ENCODE peak calls at places on chromosome 5, in seven cellular contexts. B is progenitor cell of endocrine pancreas, U is psoas muscle, K is A673, D is RWPE1, V is cardiac muscle cell, O is GM13976. M is an unnamed sample.

GRCh38 chr5:134506054-134507039 is 19.1 kb upstream of the JADE2 start:
- DNase-seq in B (peak), U (peak), K (no peak), D (peak), V (peak), O (no peak), M (no peak)

GRCh38 chr5:166722939-166723338 is 1568.5 kb upstream of the WWC1 start:
- DNase-seq in B (no peak), U (no peak), K (peak), D (peak), V (no peak), O (no peak), M (no peak)

GRCh38 chr5:160899735-160900134 is 47.7 kb upstream of the ATP10B start:
- DNase-seq in B (no peak), U (no peak), K (no peak), D (no peak), V (no peak), O (no peak), M (no peak)

GRCh38 chr5:44002381-44002901 is 386.8 kb downstream of the FGF10 start:
- DNase-seq in B (no peak), U (no peak), K (no peak), D (no peak), V (no peak), O (no peak), M (no peak)

GRCh38 chr5:78601622-78602314 is 46.8 kb downstream of the LHFPL2 start:
- DNase-seq in B (no peak), U (no peak), K (no peak), D (no peak), V (no peak), O (no peak), M (no peak)

GRCh38 chr5:139110526-139111168 is 87.5 kb downstream of the SIL1 start:
- DNase-seq in B (no peak), U (no peak), K (no peak), D (no peak), V (no peak), O (no peak), M (no peak)

GRCh38 chr5:138705567-138705966 is 47.7 kb upstream of the CTNNA1 start:
- DNase-seq in B (no peak), U (no peak), K (no peak), D (no peak), V (no peak), O (no peak), M (no peak)

GRCh38 chr5:58715997-58716656 is 133.3 kb downstream of the RAB3C start:
- DNase-seq in B (no peak), U (no peak), K (no peak), D (no peak), V (no peak), O (no peak), M (no peak)

GRCh38 chr5:54740141-54740540 is 222.6 kb downstream of the SNX18 start:
- DNase-seq in B (no peak), U (no peak), K (no peak), D (no peak), V (no peak), O (no peak), M (no peak)

GRCh38 chr5:34790087-34790486 is 48.9 kb upstream of the TTC23L start:
- DNase-seq in B (no peak), U (no peak), K (no peak), D (no peak), V (no peak), O (no peak), M (no peak)

GRCh38 chr5:138230261-138230660 is 17.1 kb upstream of the CDC23 start:
- DNase-seq in B (no peak), U (no peak), K (no peak), D (peak), V (no peak), O (no peak), M (no peak)

GRCh38 chr5:165525268-165525667 is 2019.8 kb downstream of the MAT2B start:
- DNase-seq in B (no peak), U (no peak), K (peak), D (peak), V (no peak), O (no peak), M (no peak)

GRCh38 chr5:37490931-37491330 is 111.8 kb downstream of the WDR70 start:
- DNase-seq in B (no peak), U (no peak), K (no peak), D (no peak), V (no peak), O (no peak), M (no peak)

GRCh38 chr5:42919600-42919999 is 107.9 kb upstream of the SELENOP start:
- DNase-seq in B (no peak), U (no peak), K (no peak), D (no peak), V (no peak), O (no peak), M (no peak)

GRCh38 chr5:179403426-179404147 is 58.3 kb upstream of the ADAMTS2 start:
- DNase-seq in B (no peak), U (no peak), K (no peak), D (no peak), V (no peak), O (peak), M (no peak)

GRCh38 chr5:95876782-95877181 is 54.3 kb upstream of the GLRX start:
- DNase-seq in B (no peak), U (no peak), K (no peak), D (no peak), V (no peak), O (no peak), M (no peak)

GRCh38 chr5:65862384-65862783 is 64.0 kb upstream of the ERBIN start:
- DNase-seq in B (no peak), U (no peak), K (no peak), D (no peak), V (no peak), O (no peak), M (no peak)

GRCh38 chr5:91070761-91071429 is 312.2 kb downstream of the ARRDC3 start:
- DNase-seq in B (no peak), U (no peak), K (no peak), D (no peak), V (no peak), O (no peak), M (no peak)

GRCh38 chr5:38591450-38591849 is 35.0 kb upstream of the LIFR start:
- DNase-seq in B (no peak), U (no peak), K (no peak), D (no peak), V (no peak), O (no peak), M (no peak)

GRCh38 chr5:80754900-80755299 is 100.1 kb upstream of the DHFR start:
- DNase-seq in B (no peak), U (no peak), K (no peak), D (no peak), V (no peak), O (no peak), M (no peak)

GRCh38 chr5:123436201-123436600 is 13.0 kb upstream of the CEP120 start:
- DNase-seq in B (no peak), U (no peak), K (no peak), D (no peak), V (no peak), O (no peak), M (no peak)

GRCh38 chr5:128196791-128197190 is 113.2 kb downstream of the SLC12A2 start:
- DNase-seq in B (no peak), U (no peak), K (no peak), D (no peak), V (no peak), O (no peak), M (no peak)

GRCh38 chr5:33631139-33631538 is 190.4 kb downstream of the TARS1 start:
- DNase-seq in B (no peak), U (no peak), K (no peak), D (no peak), V (no peak), O (no peak), M (no peak)

GRCh38 chr5:98930972-98931762 is 2.4 kb upstream of the CHD1 start:
- DNase-seq in B (no peak), U (no peak), K (no peak), D (no peak), V (no peak), O (no peak), M (no peak)

GRCh38 chr5:74765929-74766328 is 988 bp downstream of the GFM2 start:
- DNase-seq in B (no peak), U (no peak), K (no peak), D (no peak), V (no peak), O (no peak), M (no peak)

GRCh38 chr5:43409809-43410271 is 2.4 kb downstream of the CCL28 start:
- DNase-seq in B (no peak), U (no peak), K (no peak), D (no peak), V (no peak), O (no peak), M (no peak)

GRCh38 chr5:113281194-113281593 is 153.6 kb downstream of the TSSK1B start:
- DNase-seq in B (no peak), U (no peak), K (no peak), D (no peak), V (no peak), O (no peak), M (no peak)

GRCh38 chr5:155998258-155998657 is 328.7 kb upstream of the SGCD start:
- DNase-seq in B (no peak), U (no peak), K (no peak), D (no peak), V (no peak), O (no peak), M (no peak)

GRCh38 chr5:118777468-118777746 is 210.9 kb downstream of the DTWD2 start:
- DNase-seq in B (no peak), U (no peak), K (no peak), D (no peak), V (no peak), O (no peak), M (no peak)

GRCh38 chr5:160318409-160318808 is 6.0 kb upstream of the CCNJL start:
- DNase-seq in B (no peak), U (no peak), K (no peak), D (no peak), V (no peak), O (no peak), M (no peak)

GRCh38 chr5:17203329-17204132 is 13.9 kb upstream of the BASP1 start:
- DNase-seq in B (no peak), U (peak), K (peak), D (peak), V (peak), O (peak), M (peak)

GRCh38 chr5:131466171-131466766 is 168.8 kb downstream of the RAPGEF6 start:
- DNase-seq in B (no peak), U (no peak), K (peak), D (peak), V (no peak), O (no peak), M (no peak)

GRCh38 chr5:113089653-113090335 is 113.2 kb downstream of the DCP2 start:
- DNase-seq in B (no peak), U (no peak), K (no peak), D (no peak), V (no peak), O (no peak), M (no peak)

GRCh38 chr5:217860-218456 is at the start of the genes CCDC127 and SDHA:
- DNase-seq in B (peak), U (peak), K (peak), D (peak), V (peak), O (peak), M (peak)

GRCh38 chr5:219492-219891 is 1.4 kb downstream of the SDHA start:
- DNase-seq in B (no peak), U (no peak), K (no peak), D (no peak), V (peak), O (peak), M (no peak)

GRCh38 chr5:213803-214395 is 4.1 kb downstream of the CCDC127 start:
- DNase-seq in B (no peak), U (no peak), K (no peak), D (no peak), V (no peak), O (no peak), M (no peak)

GRCh38 chr5:220008-220407 is 1.9 kb downstream of the SDHA start:
- DNase-seq in B (no peak), U (no peak), K (no peak), D (no peak), V (no peak), O (peak), M (no peak)

DNA sequence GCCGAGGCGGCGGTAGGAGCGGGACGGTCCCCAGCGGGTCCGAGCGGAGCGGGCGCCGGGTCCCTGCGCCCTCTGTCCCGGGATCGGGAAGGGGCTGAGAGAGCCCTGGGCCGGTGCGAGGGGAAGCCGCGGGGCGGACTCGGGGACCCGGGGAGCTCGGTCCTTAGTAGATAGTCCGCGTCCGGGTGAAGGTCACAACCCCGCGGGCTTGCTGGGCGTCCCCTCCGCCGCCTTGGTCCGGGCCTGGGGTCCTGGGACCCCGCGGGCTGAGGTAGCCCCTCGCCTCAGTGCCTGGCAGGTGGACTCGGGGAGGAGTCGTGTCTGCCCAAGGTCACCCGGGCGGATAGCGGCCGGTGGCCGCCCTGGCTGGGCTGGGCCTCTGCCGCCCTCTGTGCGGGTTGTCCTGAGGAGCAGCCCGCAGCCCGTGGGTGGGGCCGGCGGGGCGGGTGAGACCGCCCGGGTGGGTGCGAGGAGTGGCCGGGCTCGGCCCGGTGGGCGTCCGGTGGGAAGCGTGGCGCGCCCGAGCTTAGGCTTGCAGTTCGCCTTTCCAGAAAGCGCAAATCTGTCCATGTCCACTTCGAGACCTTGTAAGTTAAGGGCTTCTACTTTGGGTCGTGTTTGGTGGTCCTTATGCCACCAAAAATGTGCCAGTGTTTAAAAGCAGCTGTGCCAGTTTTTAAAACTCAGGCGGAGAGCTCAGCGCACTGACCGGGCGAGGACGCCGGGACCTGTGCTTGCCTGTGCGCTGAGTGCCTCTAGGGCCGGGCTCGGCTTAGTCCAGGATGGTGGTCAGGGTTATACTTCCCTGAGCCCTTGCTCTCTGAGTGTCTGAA is 553 bp downstream of the SDHA start:
- DNase-seq in B (peak), U (peak), K (no peak), D (peak), V (peak), O (peak), M (peak)
- TF ChIP-seq CTCF in B (no peak), U (no peak), K (no peak), D (no peak), V (no peak), O (no peak), M (no peak)

DNA sequence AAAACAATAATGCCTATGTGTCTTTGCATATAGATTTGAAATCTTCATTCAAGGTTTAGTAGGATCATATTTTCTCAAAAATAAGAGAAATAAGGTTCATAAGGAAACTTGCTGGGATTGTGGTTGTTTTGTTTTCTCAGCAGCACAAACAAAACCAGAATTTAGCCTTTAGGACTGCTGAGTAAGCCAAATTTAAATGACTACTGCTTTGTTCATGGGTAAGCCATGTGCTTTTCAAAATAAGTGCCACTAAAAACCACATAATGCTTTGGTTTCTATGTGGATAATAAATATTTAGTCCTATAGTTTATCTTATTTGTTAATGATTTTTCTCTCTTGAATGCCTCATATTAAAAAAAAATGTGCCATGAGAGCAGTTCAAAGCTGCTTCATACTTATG is 38.8 kb downstream of the PTCD2 start:
- DNase-seq in B (no peak), U (no peak), K (no peak), D (no peak), V (no peak), O (no peak), M (no peak)
- TF ChIP-seq CTCF in B (no peak), U (no peak), K (no peak), D (no peak), V (no peak), O (no peak), M (no peak)

GRCh38 chr5:36363101-36363500 is 61.4 kb upstream of the RANBP3L start:
- DNase-seq in B (no peak), U (no peak), K (no peak), D (peak), V (no peak), O (no peak), M (no peak)
- TF ChIP-seq CTCF in B (no peak), U (no peak), K (no peak), D (no peak), V (peak), O (no peak), M (no peak)

GRCh38 chr5:11346336-11346735 is 557.9 kb downstream of the CTNND2 start:
- DNase-seq in B (no peak), U (no peak), K (no peak), D (no peak), V (no peak), O (no peak), M (no peak)
- TF ChIP-seq CTCF in B (no peak), U (no peak), K (no peak), D (no peak), V (no peak), O (no peak), M (no peak)

GRCh38 chr5:171850354-171850947 is 64.8 kb downstream of the SMIM23 start:
- DNase-seq in B (no peak), U (no peak), K (peak), D (peak), V (peak), O (no peak), M (peak)
- TF ChIP-seq CTCF in B (peak), U (no peak), K (peak), D (no peak), V (peak), O (no peak), M (no peak)

GRCh38 chr5:167949435-167949834 is 342.0 kb upstream of the WWC1 start:
- DNase-seq in B (no peak), U (no peak), K (no peak), D (no peak), V (no peak), O (no peak), M (no peak)
- TF ChIP-seq CTCF in B (no peak), U (no peak), K (no peak), D (no peak), V (no peak), O (no peak), M (no peak)

DNA sequence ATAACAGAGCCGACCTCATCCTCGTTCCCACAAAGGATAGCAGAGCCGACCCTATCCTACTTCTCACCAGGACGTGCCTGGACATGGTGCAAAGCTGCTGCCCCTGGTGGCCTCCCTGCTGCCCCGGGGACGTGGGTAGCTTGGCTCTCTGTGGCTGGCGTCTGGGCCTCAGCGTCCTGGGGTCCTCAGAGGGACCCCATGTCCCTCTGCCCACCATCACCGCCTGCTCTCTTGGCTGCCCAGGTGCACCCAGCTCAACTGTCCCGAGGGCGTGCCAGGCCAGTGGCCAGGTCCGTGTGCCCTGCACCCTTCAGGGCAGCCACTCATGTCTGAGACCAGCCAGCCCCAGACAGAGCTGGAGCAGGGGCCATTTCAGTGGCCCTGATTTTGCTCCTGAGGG is 8.5 kb downstream of the NKD2 start:
- DNase-seq in B (no peak), U (peak), K (no peak), D (no peak), V (no peak), O (no peak), M (no peak)
- TF ChIP-seq CTCF in B (no peak), U (no peak), K (no peak), D (no peak), V (no peak), O (no peak), M (no peak)

GRCh38 chr5:170861855-170862766 is at the start of gene RANBP17:
- DNase-seq in B (peak), U (peak), K (no peak), D (peak), V (peak), O (no peak), M (peak)
- TF ChIP-seq CTCF in B (peak), U (no peak), K (no peak), D (peak), V (no peak), O (no peak), M (no peak)

M was measured in endothelial cell.